ENCODE peak calls at places on chromosomes 16 and 17, in four cellular contexts. G, O, Y and D are unnamed samples.

GRCh38 chr16:60310836-60311445 is 1576.8 kb upstream of the GOT2 start:
- DNase-seq in G (no peak), O (no peak), Y (no peak), D (no peak)

GRCh38 chr17:49638818-49639217 is 39.1 kb downstream of the SPOP start:
- DNase-seq in G (no peak), O (no peak), Y (no peak), D (no peak)

GRCh38 chr17:60916043-60916442 is 238.4 kb downstream of the BCAS3 start:
- DNase-seq in G (no peak), O (no peak), Y (no peak), D (no peak)

GRCh38 chr17:7729841-7730240 is 12.3 kb downstream of the DNAH2 start:
- DNase-seq in G (no peak), O (no peak), Y (no peak), D (no peak)

GRCh38 chr17:61235001-61235820 is 164.4 kb upstream of the TBX2 start:
- DNase-seq in G (no peak), O (peak), Y (no peak), D (no peak)

GRCh38 chr16:8848231-8848938 is 20.4 kb downstream of the CARHSP1 start:
- DNase-seq in G (no peak), O (no peak), Y (no peak), D (no peak)

GRCh38 chr17:67027031-67027628 is 17.2 kb upstream of the CACNG1 start:
- DNase-seq in G (no peak), O (no peak), Y (no peak), D (no peak)

GRCh38 chr17:50028207-50029120 is 27.4 kb upstream of the ITGA3 start:
- DNase-seq in G (peak), O (peak), Y (peak), D (no peak)

GRCh38 chr16:85430523-85431381 is 182.4 kb upstream of the GSE1 start:
- DNase-seq in G (peak), O (peak), Y (no peak), D (no peak)

GRCh38 chr17:77456271-77456950 is 315.6 kb downstream of the SEC14L1 start:
- DNase-seq in G (no peak), O (no peak), Y (no peak), D (no peak)

GRCh38 chr16:69567031-69567680 is 1.4 kb downstream of the NFAT5 start:
- DNase-seq in G (no peak), O (peak), Y (no peak), D (no peak)

GRCh38 chr16:57089406-57089805 is 3.0 kb upstream of the CPNE2 start:
- DNase-seq in G (no peak), O (no peak), Y (no peak), D (no peak)

GRCh38 chr16:53415504-53415903 is 18.8 kb upstream of the RBL2 start:
- DNase-seq in G (no peak), O (peak), Y (no peak), D (no peak)

GRCh38 chr16:82031116-82032084 is 3.7 kb upstream of the HSD17B2 start:
- DNase-seq in G (no peak), O (peak), Y (no peak), D (no peak)

GRCh38 chr16:49411121-49411970 is 37.7 kb downstream of the C16orf78 start:
- DNase-seq in G (no peak), O (no peak), Y (no peak), D (no peak)

GRCh38 chr17:73663614-73664013 is 19.4 kb upstream of the SDK2 start:
- DNase-seq in G (no peak), O (no peak), Y (no peak), D (no peak)

GRCh38 chr17:27975146-27976011 is 67.1 kb upstream of the NLK start:
- DNase-seq in G (no peak), O (no peak), Y (no peak), D (no peak)

GRCh38 chr17:61117983-61118382 is 281.7 kb upstream of the TBX2 start:
- DNase-seq in G (no peak), O (no peak), Y (no peak), D (no peak)

GRCh38 chr17:49201481-49201927 is 8.9 kb downstream of the GNGT2 start:
- DNase-seq in G (no peak), O (no peak), Y (no peak), D (no peak)

GRCh38 chr17:73548620-73549311 is 95.5 kb downstream of the SDK2 start:
- DNase-seq in G (no peak), O (no peak), Y (no peak), D (no peak)

GRCh38 chr16:82016964-82017363 is 5.7 kb upstream of the SDR42E1 start:
- DNase-seq in G (no peak), O (no peak), Y (no peak), D (no peak)

GRCh38 chr17:66589892-66590291 is 245.0 kb upstream of the CACNG5 start:
- DNase-seq in G (no peak), O (no peak), Y (no peak), D (no peak)

GRCh38 chr17:29582254-29582765 is 7.1 kb downstream of the GIT1 start:
- DNase-seq in G (no peak), O (no peak), Y (no peak), D (no peak)

GRCh38 chr16:75377971-75378386 is 55.3 kb downstream of the CFDP1 start:
- DNase-seq in G (no peak), O (no peak), Y (no peak), D (no peak)

GRCh38 chr16:82082543-82083244 is 47.6 kb downstream of the HSD17B2 start:
- DNase-seq in G (no peak), O (no peak), Y (no peak), D (no peak)

GRCh38 chr17:3748576-3748975 is 24.9 kb downstream of the HASPIN start:
- DNase-seq in G (no peak), O (no peak), Y (no peak), D (no peak)

GRCh38 chr16:11084484-11085024 is 140.2 kb downstream of the CLEC16A start:
- DNase-seq in G (no peak), O (no peak), Y (no peak), D (no peak)

GRCh38 chr17:15944720-15945492 is at the start of gene ADORA2B:
- DNase-seq in G (peak), O (peak), Y (no peak), D (no peak)

GRCh38 chr16:24075929-24076716 is 180.0 kb upstream of the CACNG3 start:
- DNase-seq in G (no peak), O (peak), Y (no peak), D (peak)

GRCh38 chr16:2690852-2691251 is 8.5 kb downstream of the KCTD5 start:
- DNase-seq in G (no peak), O (no peak), Y (no peak), D (no peak)

GRCh38 chr16:13110124-13110796 is 208.9 kb downstream of the SHISA9 start:
- DNase-seq in G (no peak), O (no peak), Y (no peak), D (peak)

GRCh38 chr17:40462343-40463121 is 19.3 kb downstream of the IGFBP4 start:
- DNase-seq in G (no peak), O (no peak), Y (no peak), D (no peak)

GRCh38 chr17:40461774-40462342 is 18.6 kb downstream of the IGFBP4 start:
- DNase-seq in G (no peak), O (no peak), Y (no peak), D (no peak)

GRCh38 chr17:40460585-40460975 is 17.3 kb downstream of the IGFBP4 start:
- DNase-seq in G (no peak), O (no peak), Y (no peak), D (no peak)

GRCh38 chr17:40459646-40460584 is 16.7 kb downstream of the IGFBP4 start:
- DNase-seq in G (no peak), O (no peak), Y (no peak), D (no peak)

GRCh38 chr17:40461036-40461721 is 17.9 kb downstream of the IGFBP4 start:
- DNase-seq in G (no peak), O (no peak), Y (no peak), D (no peak)
- H3K27ac ChIP-seq in G (no peak), O (peak), Y (peak), D (no peak)

GRCh38 chr16:30395992-30396560 is 856 bp downstream of the ZNF48 start:
- DNase-seq in G (no peak), O (no peak), Y (no peak), D (no peak)
- H3K27ac ChIP-seq in G (peak), O (peak), Y (peak), D (peak)

DNA sequence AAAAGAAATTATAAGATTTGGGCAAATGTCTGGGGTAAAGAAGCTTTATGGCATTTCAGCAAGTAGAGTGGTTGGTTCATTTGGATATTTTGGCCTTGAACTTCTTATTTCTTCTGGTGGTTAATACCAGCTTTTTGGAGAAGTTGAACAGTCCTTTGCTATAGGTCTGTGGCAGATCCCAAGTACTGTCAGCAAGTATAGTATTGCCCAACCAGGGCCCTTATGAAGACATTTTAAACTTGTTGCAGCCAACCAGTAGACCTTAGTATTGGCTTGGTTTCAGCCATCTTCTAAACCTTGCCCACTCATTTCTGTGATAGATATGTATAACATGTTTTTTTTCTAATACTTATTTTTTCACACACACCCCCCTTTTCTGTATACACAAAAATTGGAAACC is 2.2 kb downstream of the SP2 start:
- DNase-seq in G (no peak), O (no peak), Y (no peak), D (no peak)
- H3K27ac ChIP-seq in G (peak), O (no peak), Y (peak), D (peak)

GRCh38 chr17:81922566-81923301 is 4.8 kb upstream of the SIRT7 start:
- DNase-seq in G (no peak), O (no peak), Y (no peak), D (no peak)
- H3K27ac ChIP-seq in G (peak), O (peak), Y (peak), D (peak)

DNA sequence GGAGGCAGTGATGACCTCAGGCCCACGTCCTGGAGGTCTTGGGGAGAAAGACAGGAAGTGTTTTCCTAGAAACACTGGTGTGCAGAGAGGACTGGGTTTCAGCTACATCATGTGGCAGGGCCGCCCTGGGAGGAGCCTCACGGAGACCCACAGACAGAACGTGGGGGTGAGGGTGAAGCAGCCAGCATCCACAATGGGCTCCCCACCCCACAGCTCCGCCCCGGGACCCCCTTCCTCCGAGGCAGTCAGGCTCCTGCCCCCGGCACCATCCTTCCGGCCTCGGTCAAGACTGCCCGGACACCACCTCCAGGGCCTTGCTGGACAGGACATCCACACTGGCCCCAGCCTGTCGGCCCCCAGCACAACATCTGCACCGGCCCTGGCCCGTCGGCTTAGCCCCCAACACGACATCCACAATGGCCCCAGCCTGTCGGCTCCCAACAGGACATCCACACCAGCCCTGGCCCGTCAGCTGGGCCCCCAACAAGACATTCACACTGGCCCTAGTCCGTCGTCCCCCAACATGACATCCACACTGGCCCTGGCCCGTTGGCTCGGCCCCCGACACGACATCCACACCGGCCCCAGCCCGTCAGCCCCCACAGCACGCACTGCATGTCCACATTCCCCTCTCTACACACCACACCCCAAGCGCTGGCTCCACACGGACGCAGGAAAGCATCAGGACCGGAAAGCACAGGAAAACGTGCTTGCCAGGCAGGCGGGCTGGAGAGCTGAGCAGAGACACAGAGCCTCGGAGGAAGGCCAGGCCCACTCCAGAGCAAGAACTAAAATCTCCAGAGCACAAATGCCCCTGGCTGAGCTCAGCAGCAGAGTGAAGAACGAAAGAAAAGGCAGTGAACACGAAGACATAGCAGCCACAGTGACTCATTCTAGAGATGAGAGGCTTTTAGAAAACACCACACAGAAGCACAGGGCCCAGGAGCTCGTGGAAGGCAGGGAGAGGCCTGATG is 50.8 kb downstream of the LMF1 start:
- DNase-seq in G (no peak), O (no peak), Y (no peak), D (no peak)
- H3K27ac ChIP-seq in G (peak), O (no peak), Y (peak), D (peak)

GRCh38 chr17:42346473-42346872 is 41.8 kb downstream of the STAT3 start:
- DNase-seq in G (no peak), O (no peak), Y (no peak), D (no peak)
- H3K27ac ChIP-seq in G (no peak), O (peak), Y (peak), D (no peak)

GRCh38 chr17:6073620-6074019 is 3.4 kb downstream of the WSCD1 start:
- DNase-seq in G (no peak), O (no peak), Y (no peak), D (no peak)
- H3K27ac ChIP-seq in G (no peak), O (no peak), Y (no peak), D (no peak)

GRCh38 chr16:67528222-67528869 is at the start of gene RIPOR1:
- DNase-seq in G (peak), O (peak), Y (no peak), D (peak)

GRCh38 chr16:67530013-67530939 is 1.6 kb downstream of the RIPOR1 start:
- DNase-seq in G (peak), O (peak), Y (no peak), D (peak)

GRCh38 chr16:67531247-67531646 is 2.6 kb downstream of the RIPOR1 start:
- DNase-seq in G (no peak), O (no peak), Y (no peak), D (no peak)

GRCh38 chr16:67529639-67530012 is 997 bp downstream of the RIPOR1 start:
- DNase-seq in G (no peak), O (no peak), Y (no peak), D (no peak)

GRCh38 chr16:67528870-67529638 is 425 bp downstream of the RIPOR1 start:
- DNase-seq in G (peak), O (peak), Y (no peak), D (no peak)
- H3K27ac ChIP-seq in G (peak), O (peak), Y (peak), D (peak)